ENCODE peak calls at places on chromosome 19, in four cellular contexts. T, L, V and H are unnamed samples.

GRCh38 chr19:10568444-10568825 is 344 bp downstream of the CDKN2D start:
- DNase-seq in V (peak; percentile 63), L (no peak), T (no peak), H (no peak)

GRCh38 chr19:38263696-38264485 is 482 bp upstream of the SPINT2 start:
- DNase-seq in T (no peak), L (peak; percentile 69), V (peak; percentile 74), H (peak; percentile 23)

GRCh38 chr19:10353793-10354391 is 14.5 kb upstream of the ICAM3 start:
- DNase-seq in T (no peak), L (peak; percentile 94), V (peak; percentile 31), H (peak; percentile 26)

GRCh38 chr19:10037809-10038208 is 24.5 kb downstream of the RDH8 start:
- DNase-seq in L (no peak), V (no peak), T (no peak), H (no peak)

GRCh38 chr19:4206818-4207484 is 22.4 kb upstream of the EBI3 start:
- DNase-seq in L (no peak), T (no peak), V (no peak), H (peak; percentile 23)

GRCh38 chr19:17078038-17078919 is 2.7 kb downstream of the MYO9B start:
- DNase-seq in V (no peak), L (peak; percentile 51), T (no peak), H (no peak)

GRCh38 chr19:55678121-55678671 is 3.2 kb downstream of the EPN1 start:
- DNase-seq in T (no peak), V (no peak), L (peak; percentile 78), H (no peak)

GRCh38 chr19:24140099-24140498 is 53.1 kb downstream of the ZNF254 start:
- DNase-seq in L (no peak), V (no peak), T (peak; percentile 83), H (no peak)

GRCh38 chr19:39533791-39534190 is 1.1 kb upstream of the EID2B start:
- DNase-seq in T (no peak), L (no peak), V (no peak), H (no peak)

GRCh38 chr19:5058456-5059190 is 89.7 kb downstream of the KDM4B start:
- DNase-seq in T (no peak), L (peak; percentile 66), V (no peak), H (no peak)

GRCh38 chr19:40598121-40598917 is 2.9 kb upstream of the LTBP4 start:
- DNase-seq in V (peak; percentile 86), T (peak; percentile 81), L (peak; percentile 96), H (peak; percentile 60)

GRCh38 chr19:2887391-2887914 is 13.3 kb upstream of the ZNF57 start:
- DNase-seq in T (peak; percentile 27), V (no peak), L (no peak), H (peak; percentile 79)

GRCh38 chr19:46410205-46411087 is 2.9 kb downstream of the CCDC8 start:
- DNase-seq in L (no peak), T (no peak), V (no peak), H (no peak)
- H3K4me3 ChIP-seq in L (peak overlapping the region; percentile 54), T (peak overlapping the region; percentile 74), V (no peak overlapping the region), H (no peak overlapping the region)

GRCh38 chr19:12984683-12985048 is 10.6 kb upstream of the NFIX start:
- DNase-seq in T (no peak), L (peak; percentile 62), V (no peak), H (no peak)
- H3K4me3 ChIP-seq in T (no peak overlapping the region), L (no peak overlapping the region), V (no peak overlapping the region), H (no peak overlapping the region)

DNA sequence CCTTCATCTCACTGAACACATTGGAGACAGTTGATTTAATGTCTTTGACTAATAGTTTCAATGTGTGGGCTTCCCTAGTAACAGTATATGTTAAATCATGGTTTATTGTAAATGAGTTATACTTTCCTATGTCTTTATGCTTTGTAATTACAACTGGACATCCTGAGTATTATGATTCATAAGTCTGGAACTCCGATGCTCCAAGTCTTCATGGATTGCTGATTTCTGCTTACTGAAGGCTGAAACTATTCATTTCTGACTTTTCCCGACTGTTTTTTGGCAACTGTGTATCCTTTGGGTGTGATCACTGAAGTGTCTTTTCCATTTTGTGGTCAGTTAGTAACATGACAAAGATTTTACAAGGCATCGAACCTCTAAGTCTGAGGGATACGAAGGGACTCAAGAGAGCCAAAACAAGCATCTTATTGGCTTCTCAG is 20.0 kb upstream of the CD70 start:
- DNase-seq in V (no peak), L (no peak), T (no peak), H (no peak)
- H3K4me3 ChIP-seq in V (no peak overlapping the region), L (no peak overlapping the region), T (no peak overlapping the region), H (no peak overlapping the region)

GRCh38 chr19:56837892-56838679 is 2.4 kb downstream of the PEG3 start:
- DNase-seq in V (no peak), L (peak; percentile 90), T (no peak), H (no peak)

GRCh38 chr19:56840452-56841193 is at the start of the genes PEG3 and ZIM2:
- DNase-seq in L (peak; percentile 92), V (no peak), T (no peak), H (no peak)

GRCh38 chr19:56838680-56838929 is 1.9 kb downstream of the PEG3 start:
- DNase-seq in L (no peak), T (no peak), V (no peak), H (no peak)

GRCh38 chr19:56839665-56840451 is 668 bp downstream of the PEG3 start:
- DNase-seq in V (no peak), L (peak; percentile 97), T (no peak), H (no peak)

GRCh38 chr19:56838930-56839664 is 1.4 kb downstream of the PEG3 start:
- DNase-seq in L (peak; percentile 98), T (no peak), V (no peak), H (no peak)
- H3K4me3 ChIP-seq in L (no peak overlapping the region), T (no peak overlapping the region), V (no peak overlapping the region), H (no peak overlapping the region)